ENCODE peak calls at places on chromosomes 2 and 18, in four cellular contexts. A is HL-60, Y is K562, G is GM12878. Z is an unnamed sample.

GRCh38 chr2:54866868-54867267 is 143.4 kb downstream of the EML6 start:
- DNase-seq in A (no peak), Y (no peak), G (peak; percentile 53), Z (no peak)

GRCh38 chr18:57533399-57533884 is 53.1 kb downstream of the FECH start:
- DNase-seq in A (no peak), Y (no peak), G (no peak), Z (no peak)

GRCh38 chr2:177984739-177985138 is 87.8 kb downstream of the PDE11A start:
- DNase-seq in A (no peak), Y (no peak), G (no peak), Z (no peak)

GRCh38 chr2:35741556-35741955 is 614.0 kb upstream of the CRIM1 start:
- DNase-seq in A (no peak), Y (no peak), G (no peak), Z (no peak)

GRCh38 chr2:20326163-20326780 is 24.4 kb downstream of the PUM2 start:
- DNase-seq in A (no peak), Y (peak; percentile 51), G (no peak), Z (no peak)

GRCh38 chr2:12005886-12006681 is 259.7 kb downstream of the LPIN1 start:
- DNase-seq in A (no peak), Y (no peak), G (peak; percentile 89), Z (no peak)

GRCh38 chr2:24382363-24383021 is 22.2 kb upstream of the ITSN2 start:
- DNase-seq in A (no peak), Y (peak; percentile 67), G (no peak), Z (peak; percentile 44)

GRCh38 chr2:120586507-120587283 is 149.0 kb upstream of the GLI2 start:
- DNase-seq in A (no peak), Y (no peak), G (no peak), Z (no peak)

GRCh38 chr2:8595821-8596600 is 85.8 kb upstream of the ID2 start:
- DNase-seq in A (no peak), Y (no peak), G (no peak), Z (no peak)

GRCh38 chr18:8847066-8847755 is 141.9 kb downstream of the MTCL1 start:
- DNase-seq in A (no peak), Y (no peak), G (no peak), Z (no peak)

GRCh38 chr18:74534981-74535649 is 815 bp downstream of the CNDP1 start:
- DNase-seq in A (no peak), Y (no peak), G (peak; percentile 11), Z (no peak)

DNA sequence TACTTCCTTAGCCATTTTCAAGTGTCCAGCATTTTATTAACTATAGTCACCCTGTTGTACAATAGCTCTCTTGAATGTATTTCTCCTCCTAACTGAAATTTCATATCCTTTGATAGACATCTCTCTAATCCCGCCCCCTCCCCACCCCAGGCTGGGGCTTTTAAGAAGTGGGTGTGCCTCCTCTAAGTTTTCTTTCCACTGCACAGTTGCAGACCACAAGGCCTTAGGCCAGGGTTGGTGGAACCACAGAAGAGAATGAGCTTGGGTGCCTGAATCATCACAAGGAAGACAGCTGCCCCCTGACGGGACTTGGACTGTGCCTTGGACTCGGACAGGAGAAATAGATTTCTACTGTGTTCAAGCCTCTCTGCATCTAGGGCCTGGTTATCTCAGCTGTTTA is 193.4 kb downstream of the HAUS1 start:
- DNase-seq in A (no peak), Y (no peak), G (no peak), Z (no peak)
- TF ChIP-seq SPI1 in A (no peak), Y (no peak), G (no peak), Z (no peak)

GRCh38 chr2:200577000-200577399 is 8.8 kb upstream of the AOX1 start:
- DNase-seq in A (no peak), Y (no peak), G (no peak), Z (no peak)

GRCh38 chr2:200578778-200579177 is 7.0 kb upstream of the AOX1 start:
- DNase-seq in A (peak; percentile 15), Y (no peak), G (peak; percentile 5), Z (no peak)

GRCh38 chr2:200575957-200576356 is 9.9 kb upstream of the AOX1 start:
- DNase-seq in A (no peak), Y (no peak), G (no peak), Z (no peak)
- TF ChIP-seq SPI1 in A (no peak), Y (no peak), G (no peak), Z (no peak)

GRCh38 chr18:76530391-76530790 is 35.3 kb upstream of the ZNF516 start:
- DNase-seq in A (no peak), Y (no peak), G (no peak), Z (no peak)
- TF ChIP-seq SPI1 in A (no peak), Y (no peak), G (no peak), Z (no peak)

GRCh38 chr2:37316181-37316580 is 8.5 kb downstream of the PRKD3 start:
- DNase-seq in A (no peak), Y (no peak), G (no peak), Z (no peak)
- TF ChIP-seq SPI1 in A (no peak), Y (no peak), G (no peak), Z (no peak)